ENCODE peak calls at places on chromosomes 7 and 10, in five cellular contexts. B is M059J; L is stimulated activated CD4-positive, alpha-beta T cell treated with anti-CD3 and anti-CD28 coated beads, Interleukin-12 subunit alpha, Interleukin-12 subunit beta, amount 100 ng/mL, for 24 hours; N is activated CD8-positive, alpha-beta memory T cell treated with anti-CD3 and anti-CD28 coated beads for 4 hours; D is NCI-H2227 treated with DMSO at 0.1 percent for 48 hours. A is an unnamed sample.

GRCh38 chr10:28054211-28054888 is 55.5 kb upstream of the ODAD2 start:
- DNase-seq in B (peak; percentile 90), N (no peak), L (no peak), D (no peak), A (no peak)

GRCh38 chr10:58328233-58328632 is 6.6 kb upstream of the UBE2D1 start:
- DNase-seq in N (no peak), B (no peak), D (no peak), L (no peak), A (no peak)

GRCh38 chr7:133295484-133295883 is 42.6 kb downstream of the EXOC4 start:
- DNase-seq in B (no peak), D (no peak), L (no peak), N (no peak), A (no peak)

GRCh38 chr7:81761821-81762220 is 8.0 kb downstream of the HGF start:
- DNase-seq in D (no peak), N (no peak), L (no peak), B (no peak), A (no peak)

GRCh38 chr7:38840736-38841460 is 68.1 kb downstream of the VPS41 start:
- DNase-seq in N (no peak), L (no peak), D (no peak), B (peak; percentile 73), A (no peak)

GRCh38 chr7:66970310-66970709 is 25.1 kb downstream of the SBDS start:
- DNase-seq in D (no peak), L (no peak), B (no peak), N (no peak), A (no peak)

GRCh38 chr7:127699853-127700252 is 47.9 kb downstream of the SND1 start:
- DNase-seq in D (no peak), B (no peak), N (no peak), L (no peak), A (no peak)

GRCh38 chr7:137601642-137602041 is 245.1 kb downstream of the DGKI start:
- DNase-seq in L (no peak), D (peak; percentile 98), N (no peak), B (no peak), A (no peak)

GRCh38 chr10:972763-973162 is 15.5 kb upstream of the GTPBP4 start:
- DNase-seq in B (no peak), L (no peak), N (no peak), D (no peak), A (no peak)

GRCh38 chr7:30697716-30698460 is 15.6 kb upstream of the CRHR2 start:
- DNase-seq in B (no peak), N (no peak), L (no peak), D (no peak), A (no peak)

GRCh38 chr7:66505531-66506451 is 122.9 kb upstream of the KCTD7 start:
- DNase-seq in N (no peak), L (no peak), B (peak; percentile 30), D (no peak), A (no peak)

GRCh38 chr10:88979153-88979562 is 11.4 kb upstream of the FAS start:
- DNase-seq in L (no peak), D (no peak), B (peak; percentile 95), N (no peak), A (no peak)

A was measured in nephron progenitor cell.